ENCODE peak calls at places on chromosomes 2 and 18, in four cellular contexts. B is GM12878, Y is HepG2, Z is K562. X is an unnamed sample.

GRCh38 chr2:134122610-134123009 is 131.3 kb upstream of the MGAT5 start:
- DNase-seq in Z (no peak), B (no peak), Y (peak; percentile 56), X (no peak)

GRCh38 chr18:55763298-55763697 is 175.3 kb upstream of the TCF4 start:
- DNase-seq in B (no peak), Z (no peak), Y (no peak), X (no peak)

GRCh38 chr2:142082363-142082762 is 48.5 kb downstream of the LRP1B start:
- DNase-seq in B (no peak), Z (no peak), Y (no peak), X (no peak)

GRCh38 chr2:36408198-36408703 is 52.7 kb downstream of the CRIM1 start:
- DNase-seq in Y (no peak), Z (no peak), B (no peak), X (no peak)

GRCh38 chr2:70160545-70160944 is 30.3 kb downstream of the C2orf42 start:
- DNase-seq in Z (no peak), B (peak; percentile 12), Y (no peak), X (no peak)

GRCh38 chr18:41820784-41821183 is 134.2 kb upstream of the PIK3C3 start:
- DNase-seq in Z (no peak), B (no peak), Y (no peak), X (no peak)

GRCh38 chr18:44741070-44741469 is 60.4 kb downstream of the SETBP1 start:
- DNase-seq in Z (no peak), Y (no peak), B (no peak), X (no peak)

GRCh38 chr2:66134113-66134730 is 300.7 kb upstream of the MEIS1 start:
- DNase-seq in Y (no peak), B (no peak), Z (no peak), X (no peak)

GRCh38 chr2:37020212-37020886 is 54.0 kb upstream of the STRN start:
- DNase-seq in Z (no peak), Y (no peak), B (no peak), X (peak; percentile 25)

GRCh38 chr2:131033786-131034121 is 59.5 kb downstream of the FAM168B start:
- DNase-seq in Y (no peak), B (no peak), Z (no peak), X (no peak)

GRCh38 chr2:159126653-159127052 is 158.2 kb downstream of the TANC1 start:
- DNase-seq in B (no peak), Z (no peak), Y (no peak), X (no peak)

GRCh38 chr2:104572856-104573255 is 281.1 kb upstream of the POU3F3 start:
- DNase-seq in Z (no peak), B (no peak), Y (no peak), X (no peak)

GRCh38 chr2:217826505-217826904 is 176.3 kb downstream of the TNS1 start:
- DNase-seq in B (no peak), Y (no peak), Z (no peak), X (no peak)

GRCh38 chr2:238848941-238849853 is 1.3 kb downstream of the TWIST2 start:
- DNase-seq in B (no peak), Z (no peak), Y (no peak), X (no peak)

GRCh38 chr2:10305715-10306114 is 3.0 kb downstream of the HPCAL1 start:
- DNase-seq in B (no peak), Z (no peak), Y (peak; percentile 60), X (no peak)

GRCh38 chr2:176753752-176754474 is 458.7 kb upstream of the HNRNPA3 start:
- DNase-seq in Z (no peak), Y (no peak), B (no peak), X (no peak)

GRCh38 chr2:127419448-127420038 is 1.3 kb downstream of the PROC start:
- DNase-seq in Y (peak; percentile 69), Z (no peak), B (no peak), X (no peak)

GRCh38 chr2:241850544-241851324 is 8.0 kb downstream of the PDCD1 start:
- DNase-seq in Z (no peak), B (no peak), Y (no peak), X (peak; percentile 54)

GRCh38 chr2:42706836-42707235 is 57.1 kb downstream of the OXER1 start:
- DNase-seq in Y (peak; percentile 42), Z (no peak), B (no peak), X (no peak)

GRCh38 chr2:160321025-160321424 is 121.0 kb upstream of the ITGB6 start:
- DNase-seq in Z (no peak), Y (no peak), B (no peak), X (no peak)

GRCh38 chr2:164599954-164600589 is 21.2 kb downstream of the GRB14 start:
- DNase-seq in Y (peak; percentile 88), B (no peak), Z (peak; percentile 43), X (peak; percentile 55)

GRCh38 chr18:24033644-24034412 is 19.3 kb downstream of the TTC39C start:
- DNase-seq in B (no peak), Y (peak; percentile 65), Z (no peak), X (no peak)

GRCh38 chr2:191333911-191334357 is 88.7 kb downstream of the MYO1B start:
- DNase-seq in B (no peak), Z (peak; percentile 1), Y (no peak), X (no peak)

GRCh38 chr2:205680067-205680466 is 2.2 kb upstream of the NRP2 start:
- DNase-seq in B (no peak), Z (peak; percentile 54), Y (peak; percentile 76), X (peak; percentile 70)

GRCh38 chr18:48290162-48290926 is 118.8 kb downstream of the ZBTB7C start:
- DNase-seq in Z (no peak), B (no peak), Y (no peak), X (no peak)

GRCh38 chr2:109349555-109350430 is 220.8 kb downstream of the SH3RF3 start:
- DNase-seq in B (no peak), Y (no peak), Z (no peak), X (no peak)

GRCh38 chr2:98917031-98917459 is 19.0 kb downstream of the CRACDL start:
- DNase-seq in Z (no peak), B (no peak), Y (no peak), X (no peak)

GRCh38 chr2:180705122-180705521 is 275.3 kb upstream of the UBE2E3 start:
- DNase-seq in Y (no peak), Z (peak; percentile 34), B (no peak), X (no peak)

DNA sequence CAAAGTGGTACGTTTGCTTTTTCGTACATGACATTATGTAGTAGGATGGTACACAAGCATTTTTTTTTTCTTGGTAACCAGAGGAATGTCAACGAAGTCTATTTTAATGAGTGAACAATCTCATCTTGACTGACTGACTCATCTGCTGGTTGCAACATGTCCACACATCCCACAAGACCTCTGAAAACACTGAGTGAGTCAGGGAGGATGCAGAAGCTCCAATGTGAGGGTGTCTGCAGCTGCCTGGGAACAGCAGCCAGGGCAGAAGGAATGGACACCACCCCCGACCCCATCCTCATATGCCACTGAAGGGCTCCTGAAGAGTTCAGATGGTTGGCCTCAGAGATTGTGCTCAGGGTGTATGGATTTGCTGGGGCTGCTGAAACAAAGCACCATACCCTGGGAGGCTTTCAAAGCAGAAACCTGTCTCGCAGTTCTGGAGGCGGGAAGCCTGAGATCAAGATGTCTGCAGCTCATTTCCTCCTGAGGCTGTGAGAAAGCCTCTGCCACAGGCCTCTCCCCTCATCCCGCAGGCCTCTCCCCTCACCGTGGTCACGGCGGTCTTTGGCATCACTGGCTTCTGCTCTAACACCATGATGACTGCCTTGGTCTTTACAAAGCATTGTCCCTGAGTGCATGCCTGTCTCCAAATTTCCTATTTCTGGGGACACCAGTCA is 124.6 kb downstream of the LRATD1 start:
- DNase-seq in Y (no peak), Z (no peak), B (no peak), X (no peak)
- TF ChIP-seq YY1 in Y (no peak), Z (no peak), B (no peak), X (no peak)

GRCh38 chr2:196130039-196130825 is 41.1 kb downstream of the STK17B start:
- DNase-seq in B (no peak), Y (no peak), Z (no peak), X (peak; percentile 16)
- TF ChIP-seq TAF1 in B (no peak), Y (no peak), Z (no peak), X (no peak)

DNA sequence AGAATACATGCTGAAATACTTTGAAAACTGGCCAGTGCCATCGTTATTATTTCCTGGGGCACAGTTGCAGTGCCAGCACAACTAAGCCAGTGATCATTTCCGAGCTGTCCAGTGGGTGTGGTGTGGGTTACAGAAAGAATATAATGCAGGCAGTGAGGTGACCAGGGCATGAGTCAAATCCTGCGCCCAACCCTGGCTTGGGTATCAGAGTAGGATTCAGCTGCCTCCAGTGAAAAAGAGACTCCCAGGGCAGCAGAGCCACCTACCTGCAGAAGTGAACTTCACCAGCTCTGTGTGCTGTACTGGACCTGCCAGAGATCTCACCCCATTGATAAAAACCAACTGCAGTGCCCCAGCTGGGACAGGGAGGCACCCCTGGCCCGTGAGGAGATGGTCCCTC is 18.0 kb downstream of the SLC9A2 start:
- DNase-seq in Z (no peak), B (no peak), Y (no peak), X (no peak)
- TF ChIP-seq NFIC in Z (no peak), B (no peak), Y (no peak), X (no peak)

DNA sequence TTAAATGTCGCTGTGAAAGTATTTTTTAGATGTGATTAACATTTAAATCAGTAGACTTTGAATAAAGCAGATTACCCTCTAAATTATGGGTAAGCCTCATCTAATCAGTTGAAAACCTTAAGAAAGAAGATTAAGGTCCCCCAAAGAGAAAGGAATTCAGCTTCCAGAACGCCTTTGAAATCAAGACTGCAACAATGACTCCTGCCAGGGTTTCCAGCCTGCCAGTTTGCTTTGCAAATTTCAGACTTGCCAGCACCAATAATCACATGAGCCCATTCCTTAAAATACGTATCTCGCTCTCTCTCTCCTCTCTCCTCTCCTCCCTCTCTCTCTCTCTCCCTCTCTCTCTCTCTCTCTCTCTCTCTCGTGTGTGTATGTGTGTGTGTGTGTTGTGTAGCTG is 184.3 kb downstream of the PDE1A start:
- DNase-seq in Z (no peak), Y (no peak), B (no peak), X (no peak)
- TF ChIP-seq YY1 in Z (no peak), Y (no peak), B (no peak), X (no peak)

GRCh38 chr2:170986566-170987258 is 57.7 kb downstream of the GORASP2 start:
- DNase-seq in Y (no peak), B (no peak), Z (no peak), X (no peak)
- TF ChIP-seq TAF1 in Y (no peak), B (no peak), Z (no peak), X (no peak)

GRCh38 chr2:83368916-83369315 is 1090.2 kb downstream of the SUCLG1 start:
- DNase-seq in Y (no peak), B (no peak), Z (no peak), X (no peak)
- TF ChIP-seq NFIC in Y (no peak), B (no peak), Z (no peak), X (no peak)

GRCh38 chr2:53513167-53513666 is 254.4 kb upstream of the CHAC2 start:
- DNase-seq in Z (no peak), B (no peak), Y (no peak), X (no peak)
- TF ChIP-seq YY1 in Z (no peak), B (no peak), Y (no peak), X (no peak)

DNA sequence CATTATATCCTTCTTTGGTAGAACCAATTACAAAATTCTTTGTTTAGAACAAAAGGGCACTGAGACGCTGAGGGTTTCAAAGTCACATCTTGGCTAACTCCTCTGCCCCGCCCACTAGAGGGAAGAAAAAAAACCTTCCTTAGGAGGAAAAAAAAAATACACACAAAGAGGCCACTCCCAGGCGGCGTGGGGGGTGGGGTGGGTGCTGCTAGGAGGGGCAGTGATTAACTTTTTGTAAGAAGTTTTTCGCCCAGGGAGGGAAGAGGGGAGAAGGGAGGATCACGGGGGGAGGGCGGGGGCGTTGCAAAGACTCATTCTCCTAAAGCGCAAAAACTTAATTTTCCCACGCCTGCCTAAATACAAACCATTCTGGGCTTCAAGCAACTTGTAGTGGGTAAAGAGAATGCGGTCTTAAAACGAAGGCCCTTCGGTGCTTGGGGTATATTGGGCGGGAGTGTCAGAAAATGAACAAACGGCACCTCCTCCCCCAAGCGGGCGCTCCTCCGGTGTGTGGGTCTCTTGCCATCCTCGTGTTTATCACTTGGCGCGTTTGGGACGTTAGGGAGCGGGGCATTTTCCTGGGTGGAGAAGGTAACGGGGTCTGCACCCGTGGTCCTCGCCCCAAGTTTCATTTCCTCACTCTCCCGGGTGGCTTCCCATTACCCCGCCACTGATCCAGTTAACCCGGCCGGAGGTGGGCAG is 1.7 kb downstream of the CXCR4 start:
- DNase-seq in Y (no peak), B (no peak), Z (peak; percentile 31), X (no peak)
- TF ChIP-seq TAF1 in Y (no peak), B (no peak), Z (no peak), X (no peak)